ENCODE peak calls at places on chromosomes 12 and 14, in six cellular contexts. K is HCT116, W is Panc1, O is HepG2, D is GM23338, A is SK-N-SH. L is an unnamed sample.

GRCh38 chr12:57452937-57453509 is 2.1 kb upstream of the INHBE start:
- DNase-seq in K (no peak), W (no peak), O (peak), D (peak), A (peak), L (peak)

GRCh38 chr12:41014643-41015020 is 173.5 kb upstream of the PDZRN4 start:
- DNase-seq in K (no peak), W (no peak), O (no peak), D (no peak), A (no peak), L (no peak)

GRCh38 chr14:74237441-74237840 is 1.8 kb upstream of the VSX2 start:
- DNase-seq in K (no peak), W (no peak), O (no peak), D (no peak), A (no peak), L (no peak)

GRCh38 chr12:75587340-75588106 is 76.1 kb upstream of the KRR1 start:
- DNase-seq in K (no peak), W (no peak), O (no peak), D (no peak), A (no peak), L (no peak)

GRCh38 chr12:80156306-80156705 is 57.0 kb downstream of the OTOGL start:
- DNase-seq in K (no peak), W (no peak), O (no peak), D (no peak), A (no peak), L (no peak)

GRCh38 chr12:109264095-109264942 is 44.8 kb downstream of the FOXN4 start:
- DNase-seq in K (peak), W (peak), O (peak), D (peak), A (peak), L (peak)

GRCh38 chr14:21536395-21537087 is 10.4 kb upstream of the SALL2 start:
- DNase-seq in K (no peak), W (no peak), O (no peak), D (peak), A (no peak), L (no peak)

GRCh38 chr12:46382425-46382973 is 9.9 kb upstream of the SLC38A2 start:
- DNase-seq in K (no peak), W (no peak), O (no peak), D (no peak), A (no peak), L (no peak)

GRCh38 chr14:100155881-100156645 is 3.4 kb downstream of the DEGS2 start:
- DNase-seq in K (no peak), W (no peak), O (peak), D (no peak), A (peak), L (no peak)

GRCh38 chr14:24277606-24278321 is 6.4 kb upstream of the RABGGTA start:
- DNase-seq in K (no peak), W (no peak), O (no peak), D (no peak), A (no peak), L (peak)

GRCh38 chr12:26523708-26524150 is 309.3 kb downstream of the ITPR2 start:
- DNase-seq in K (no peak), W (no peak), O (no peak), D (no peak), A (peak), L (peak)

GRCh38 chr12:49553512-49554088 is 14.3 kb downstream of the MCRS1 start:
- DNase-seq in K (peak), W (peak), O (peak), D (peak), A (peak), L (no peak)

GRCh38 chr14:64938972-64939816 is 3.4 kb downstream of the GPX2 start:
- DNase-seq in K (no peak), W (no peak), O (no peak), D (no peak), A (no peak), L (no peak)

GRCh38 chr12:46831335-46832083 is 5.7 kb upstream of the SLC38A4 start:
- DNase-seq in K (no peak), W (no peak), O (no peak), D (peak), A (peak), L (no peak)

GRCh38 chr12:90622431-90622830 is 332.5 kb downstream of the CCER1 start:
- DNase-seq in K (no peak), W (no peak), O (no peak), D (no peak), A (no peak), L (no peak)

GRCh38 chr12:100077367-100077766 is 65.3 kb downstream of the BLTP3B start:
- DNase-seq in K (no peak), W (no peak), O (peak), D (peak), A (peak), L (no peak)

GRCh38 chr12:52342781-52343490 is 21.7 kb upstream of the KRT83 start:
- DNase-seq in K (no peak), W (no peak), O (no peak), D (no peak), A (no peak), L (no peak)

GRCh38 chr12:66247741-66248140 is 54.6 kb upstream of the HELB start:
- DNase-seq in K (no peak), W (no peak), O (no peak), D (no peak), A (no peak), L (peak)

GRCh38 chr12:119178544-119179334 is at the start of gene HSPB8:
- DNase-seq in K (peak), W (peak), O (peak), D (peak), A (peak), L (no peak)

GRCh38 chr14:92728781-92729364 is 19.6 kb downstream of the LGMN start:
- DNase-seq in K (no peak), W (no peak), O (no peak), D (no peak), A (no peak), L (no peak)

GRCh38 chr12:54352891-54353874 is 11.1 kb downstream of the GPR84 start:
- DNase-seq in K (no peak), W (no peak), O (no peak), D (peak), A (peak), L (no peak)

GRCh38 chr12:81974762-81975161 is 215.6 kb upstream of the PPFIA2 start:
- DNase-seq in K (no peak), W (no peak), O (no peak), D (no peak), A (no peak), L (no peak)
- TF ChIP-seq REST in K (no peak), W (no peak), O (no peak), D (no peak), A (no peak), L (no peak)

DNA sequence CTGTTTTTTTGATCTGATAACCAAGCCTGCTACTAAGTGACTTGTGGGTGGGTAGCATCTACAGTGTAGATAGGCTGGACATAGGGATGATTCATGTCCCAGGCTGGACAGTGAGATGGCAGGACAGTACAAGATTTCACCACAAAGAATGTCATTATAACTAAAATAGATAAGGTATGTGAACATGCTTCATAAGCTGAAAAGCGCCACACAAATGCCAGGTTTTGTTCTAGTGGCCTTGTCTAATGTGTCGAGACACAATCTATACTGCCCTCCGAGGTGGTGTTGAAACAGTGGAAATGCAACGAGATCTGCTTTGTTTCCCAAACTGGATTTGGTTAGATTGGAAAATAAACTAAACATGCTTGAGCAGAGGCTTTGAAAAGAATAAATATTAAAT is 4.4 kb downstream of the LGALS3 start:
- DNase-seq in K (peak), W (no peak), O (no peak), D (peak), A (peak), L (no peak)
- TF ChIP-seq CTCF in K (peak), W (no peak), O (no peak), D (peak), A (peak), L (no peak)

GRCh38 chr12:93753285-93753684 is 76.1 kb downstream of the CRADD start:
- DNase-seq in K (no peak), W (no peak), O (no peak), D (no peak), A (no peak), L (no peak)

GRCh38 chr12:93753838-93754429 is 76.8 kb downstream of the CRADD start:
- DNase-seq in K (no peak), W (no peak), O (no peak), D (no peak), A (no peak), L (no peak)

GRCh38 chr12:93750056-93750455 is 72.9 kb downstream of the CRADD start:
- DNase-seq in K (no peak), W (no peak), O (no peak), D (no peak), A (no peak), L (no peak)

GRCh38 chr12:93749515-93749914 is 72.3 kb downstream of the CRADD start:
- DNase-seq in K (no peak), W (no peak), O (no peak), D (no peak), A (no peak), L (no peak)

GRCh38 chr12:93751864-93752610 is 74.9 kb downstream of the CRADD start:
- DNase-seq in K (no peak), W (no peak), O (no peak), D (no peak), A (no peak), L (no peak)
- TF ChIP-seq POLR2AphosphoS5 in K (no peak), W (no peak), O (no peak), D (no peak), A (no peak), L (no peak)

DNA sequence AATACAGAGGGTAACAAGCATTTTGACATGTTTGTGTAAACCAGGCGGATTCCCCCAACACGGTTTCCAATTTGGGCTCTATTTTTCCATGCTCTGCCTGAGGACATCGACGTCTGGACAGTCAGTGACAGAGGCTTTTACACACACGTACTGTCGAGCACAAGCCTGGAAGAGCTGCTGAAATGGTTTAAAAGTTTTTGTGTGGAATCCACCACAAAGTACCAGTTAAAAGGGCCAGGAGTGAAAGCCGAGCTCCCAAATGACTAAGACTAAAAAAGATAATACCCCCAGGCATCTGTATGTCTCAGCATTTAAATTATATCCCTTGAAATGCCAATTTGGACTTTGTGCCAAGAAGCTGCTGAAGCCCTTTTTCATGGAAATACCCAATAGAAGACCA is 173.2 kb downstream of the EGLN3 start:
- DNase-seq in K (no peak), W (no peak), O (no peak), D (no peak), A (no peak), L (no peak)
- TF ChIP-seq REST in K (no peak), W (no peak), O (no peak), D (no peak), A (no peak), L (no peak)

GRCh38 chr14:103386632-103387329 is 1.6 kb downstream of the MARK3 start:
- DNase-seq in K (no peak), W (no peak), O (no peak), D (peak), A (no peak), L (no peak)
- TF ChIP-seq CTCF in K (no peak), W (no peak), O (no peak), D (no peak), A (no peak), L (no peak)

GRCh38 chr12:12885060-12885792 is 6.1 kb upstream of the GPRC5A start:
- DNase-seq in K (no peak), W (no peak), O (no peak), D (peak), A (no peak), L (no peak)

GRCh38 chr12:12880537-12880936 is 10.8 kb upstream of the GPRC5A start:
- DNase-seq in K (no peak), W (no peak), O (no peak), D (no peak), A (no peak), L (peak)

GRCh38 chr12:12882288-12882687 is 9.1 kb upstream of the GPRC5A start:
- DNase-seq in K (no peak), W (no peak), O (no peak), D (no peak), A (no peak), L (no peak)

GRCh38 chr12:12881495-12881894 is 9.9 kb upstream of the GPRC5A start:
- DNase-seq in K (peak), W (no peak), O (peak), D (no peak), A (no peak), L (peak)

DNA sequence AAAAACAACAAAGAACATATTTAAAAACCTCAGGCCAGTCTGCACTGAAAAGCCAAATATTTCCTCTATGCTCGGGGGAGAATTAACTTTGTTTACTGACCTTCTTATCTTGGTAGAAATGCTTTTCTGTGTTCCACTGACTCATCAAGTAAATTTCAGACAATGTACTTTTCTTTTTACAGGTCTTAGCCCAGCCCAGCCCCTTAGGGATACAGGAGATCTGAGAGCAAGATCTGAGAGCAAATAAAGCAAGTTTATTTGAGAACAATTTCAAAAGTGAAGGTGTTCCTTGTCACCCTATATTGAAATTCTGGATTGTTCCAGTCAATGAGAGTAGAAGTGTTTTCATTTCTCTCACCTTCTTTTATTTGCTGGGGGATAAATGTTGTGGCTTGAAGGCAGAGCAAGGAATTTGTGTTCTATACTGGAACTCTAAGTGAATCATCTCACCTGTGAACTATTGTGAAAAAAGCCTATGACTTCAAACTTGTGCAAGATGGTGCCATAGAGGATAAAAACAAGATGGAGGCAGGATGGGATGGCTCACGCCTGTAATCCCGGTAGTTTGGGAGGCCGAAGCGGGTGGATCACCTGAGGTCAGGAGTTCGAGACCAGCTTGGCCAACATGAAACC is 7.9 kb upstream of the GPRC5A start:
- DNase-seq in K (no peak), W (no peak), O (peak), D (no peak), A (no peak), L (no peak)
- TF ChIP-seq POLR2AphosphoS5 in K (no peak), W (peak), O (no peak), D (no peak), A (no peak), L (no peak)

GRCh38 chr12:22684526-22685118 is 59.7 kb downstream of the ETNK1 start:
- DNase-seq in K (peak), W (no peak), O (peak), D (peak), A (peak), L (peak)
- TF ChIP-seq REST in K (no peak), W (no peak), O (no peak), D (no peak), A (no peak), L (no peak)

GRCh38 chr14:94051779-94052178 is 25.6 kb downstream of the OTUB2 start:
- DNase-seq in K (no peak), W (no peak), O (no peak), D (no peak), A (no peak), L (no peak)
- TF ChIP-seq CTCF in K (no peak), W (no peak), O (no peak), D (no peak), A (no peak), L (no peak)

GRCh38 chr12:124636138-124636968 is 68.9 kb upstream of the NCOR2 start:
- DNase-seq in K (peak), W (peak), O (no peak), D (no peak), A (no peak), L (peak)
- TF ChIP-seq POLR2AphosphoS5 in K (no peak), W (no peak), O (no peak), D (no peak), A (no peak), L (no peak)

L was measured in HL-60.